ENCODE peak calls at places on chromosomes 12 and 14, in ten cellular contexts. Q is PC-9; W is cardiac muscle cell; Y is WERI-Rb-1; I is colonic mucosa; D is neural progenitor cell; G is GM23338; C is fibroblast of lung; J is CD4-positive, alpha-beta memory T cell; U is upper lobe of right lung. Z is an unnamed sample.

GRCh38 chr12:106847861-106848260 is 73.4 kb downstream of the RIC8B start:
- DNase-seq in G (no peak), Y (no peak), C (no peak), D (no peak), J (no peak), W (no peak), Q (no peak), U (no peak), I (no peak), Z (no peak)

GRCh38 chr12:63805704-63806672 is 26.3 kb downstream of the RXYLT1 start:
- DNase-seq in I (peak), Y (no peak), G (no peak), W (no peak), D (no peak), J (no peak), C (no peak), Q (peak), U (no peak), Z (no peak)

GRCh38 chr12:53221203-53222076 is 10.6 kb downstream of the RARG start:
- DNase-seq in Y (peak), G (peak), U (peak), J (no peak), D (peak), W (peak), Q (peak), I (peak), C (peak), Z (no peak)

GRCh38 chr12:54021432-54022013 is 6.7 kb upstream of the HOXC6 start:
- DNase-seq in Y (peak), G (peak), W (no peak), U (no peak), Q (no peak), J (no peak), D (peak), I (no peak), C (no peak), Z (no peak)

GRCh38 chr14:75170797-75171196 is 5.6 kb downstream of the TMED10 start:
- DNase-seq in G (no peak), D (no peak), W (peak), U (no peak), C (no peak), J (no peak), I (no peak), Q (no peak), Y (no peak), Z (no peak)

GRCh38 chr12:16350682-16351081 is 3.2 kb downstream of the MGST1 start:
- DNase-seq in Q (peak), U (peak), C (peak), D (peak), G (no peak), W (peak), J (no peak), I (no peak), Y (no peak), Z (peak)

GRCh38 chr12:14364583-14365271 is 755 bp upstream of the ATF7IP start:
- DNase-seq in C (no peak), I (no peak), W (no peak), D (no peak), U (no peak), Y (no peak), J (no peak), Q (no peak), G (no peak), Z (no peak)

GRCh38 chr12:47742253-47742825 is 16.3 kb downstream of the RAPGEF3 start:
- DNase-seq in I (peak), U (peak), J (peak), C (no peak), Q (no peak), Y (peak), D (peak), W (peak), G (peak), Z (no peak)

GRCh38 chr12:108686753-108687152 is 44.6 kb downstream of the CORO1C start:
- DNase-seq in C (no peak), Q (no peak), U (no peak), J (no peak), Y (no peak), D (no peak), G (no peak), W (no peak), I (no peak), Z (no peak)

GRCh38 chr14:61433169-61433568 is 111.8 kb downstream of the PRKCH start:
- DNase-seq in D (no peak), I (no peak), C (no peak), Y (no peak), U (no peak), W (no peak), Q (no peak), G (no peak), J (no peak), Z (no peak)

GRCh38 chr12:87518508-87518907 is 510.7 kb downstream of the C12orf50 start:
- DNase-seq in I (no peak), J (no peak), W (peak), Y (no peak), Q (no peak), C (peak), U (no peak), D (no peak), G (no peak), Z (no peak)

GRCh38 chr12:48681416-48681737 is 661 bp downstream of the KANSL2 start:
- DNase-seq in J (no peak), Y (no peak), U (no peak), G (no peak), W (peak), D (no peak), C (peak), Q (no peak), I (no peak), Z (no peak)

GRCh38 chr14:92546347-92547053 is 32.9 kb downstream of the RIN3 start:
- DNase-seq in J (no peak), Y (no peak), Q (no peak), U (no peak), C (peak), D (no peak), G (no peak), W (no peak), I (no peak), Z (no peak)
- H3K27ac ChIP-seq in J (no peak), Y (no peak), Q (peak), U (no peak), C (no peak), D (no peak), G (no peak), W (no peak), I (peak), Z (no peak)

GRCh38 chr12:4440187-4440941 is 5.3 kb downstream of the FGF6 start:
- DNase-seq in Q (no peak), G (peak), W (no peak), U (no peak), J (no peak), I (peak), Y (no peak), C (no peak), D (peak), Z (no peak)
- H3K27ac ChIP-seq in Q (no peak), G (peak), W (no peak), U (no peak), J (no peak), I (no peak), Y (no peak), C (no peak), D (no peak), Z (no peak)

GRCh38 chr12:50185975-50186663 is 18.9 kb upstream of the CERS5 start:
- DNase-seq in Q (no peak), C (peak), G (no peak), W (peak), I (no peak), J (no peak), D (no peak), Y (no peak), U (no peak), Z (no peak)

GRCh38 chr12:50187084-50187900 is 20.1 kb upstream of the CERS5 start:
- DNase-seq in D (no peak), W (peak), I (no peak), U (no peak), C (peak), Q (no peak), J (no peak), Y (no peak), G (no peak), Z (no peak)

GRCh38 chr12:50186667-50187066 is 19.5 kb upstream of the CERS5 start:
- DNase-seq in G (no peak), U (no peak), J (no peak), D (no peak), Y (no peak), C (peak), W (peak), Q (no peak), I (no peak), Z (no peak)

GRCh38 chr12:50184261-50184660 is 17.1 kb upstream of the CERS5 start:
- DNase-seq in C (no peak), J (no peak), W (no peak), G (no peak), I (peak), Y (no peak), U (no peak), D (no peak), Q (no peak), Z (no peak)

GRCh38 chr12:50185496-50185895 is 18.3 kb upstream of the CERS5 start:
- DNase-seq in D (no peak), I (no peak), C (peak), G (no peak), J (no peak), U (no peak), Y (no peak), W (no peak), Q (no peak), Z (no peak)
- H3K27ac ChIP-seq in D (no peak), I (no peak), C (no peak), G (peak), J (no peak), U (no peak), Y (no peak), W (no peak), Q (no peak), Z (peak)

DNA sequence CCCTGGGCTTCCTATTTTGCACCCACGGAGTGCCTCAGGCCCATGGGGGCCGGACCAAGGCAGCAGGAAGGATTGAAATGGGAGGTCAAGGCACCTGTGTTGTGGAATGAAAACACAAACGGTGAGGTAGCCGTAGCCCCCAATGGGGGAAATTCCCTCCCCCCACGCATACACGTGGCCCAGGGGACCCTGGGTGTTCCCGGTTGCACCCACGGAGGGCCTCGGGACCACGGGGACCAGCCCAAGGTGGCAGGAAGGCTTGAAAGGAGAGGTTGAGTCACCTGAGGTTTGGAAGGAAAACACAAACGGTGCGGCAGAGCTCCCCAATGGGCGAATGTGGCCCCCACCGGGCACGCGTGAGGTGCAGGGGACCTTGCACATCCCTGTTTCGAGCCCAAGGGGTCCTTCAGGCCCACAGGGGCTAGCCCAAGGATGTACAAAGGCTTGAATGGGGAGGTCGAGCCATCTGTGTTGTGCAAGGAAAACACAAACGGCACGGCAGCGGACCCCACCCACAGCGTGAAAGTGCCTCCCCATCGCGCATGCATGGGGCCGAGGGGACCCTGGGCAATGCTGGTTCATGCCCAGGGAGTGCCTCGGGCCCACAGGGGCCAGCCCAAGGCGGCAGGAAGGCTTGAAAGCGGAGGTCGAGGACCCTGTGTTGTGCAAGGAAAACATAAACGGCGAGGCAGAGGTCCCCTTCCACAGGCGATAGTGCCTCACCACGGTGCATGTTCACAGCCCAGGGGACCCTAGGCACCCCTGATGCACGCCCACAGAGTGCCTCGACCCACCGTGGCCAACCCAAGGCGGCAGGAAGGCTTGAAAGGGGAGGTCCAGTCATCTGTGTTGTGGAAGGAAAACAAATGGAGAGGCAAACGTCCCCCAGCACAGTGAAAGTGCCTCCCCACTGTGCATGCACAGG is 376.7 kb downstream of the ALG10 start:
- DNase-seq in Y (no peak), I (peak), J (no peak), W (no peak), C (no peak), U (peak), D (no peak), Q (no peak), G (no peak), Z (no peak)
- H3K27ac ChIP-seq in Y (no peak), I (no peak), J (no peak), W (no peak), C (no peak), U (no peak), D (no peak), Q (no peak), G (no peak), Z (no peak)

DNA sequence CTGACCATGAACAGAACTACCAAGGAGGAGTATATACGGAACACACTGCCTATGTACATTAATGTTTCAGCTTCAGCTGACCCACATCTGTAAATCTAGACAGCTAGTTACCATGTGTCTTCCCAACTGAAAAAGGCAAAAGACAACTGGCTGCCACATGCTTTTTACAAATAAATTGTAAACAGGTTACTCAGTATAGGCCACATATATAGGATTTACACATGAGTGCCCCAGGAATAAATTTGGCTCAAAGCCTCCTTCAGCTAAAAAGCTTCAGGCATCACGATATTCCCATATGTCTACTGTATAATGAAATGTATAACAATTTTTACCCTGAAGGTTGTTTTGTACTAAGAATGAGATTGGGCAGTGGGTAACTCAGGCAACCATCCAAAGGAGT is 175.9 kb upstream of the BMP4 start:
- DNase-seq in I (no peak), D (no peak), Y (no peak), C (no peak), J (no peak), Q (no peak), W (no peak), U (no peak), G (no peak), Z (no peak)
- H3K27ac ChIP-seq in I (no peak), D (no peak), Y (no peak), C (no peak), J (no peak), Q (no peak), W (no peak), U (no peak), G (no peak), Z (no peak)

GRCh38 chr12:126719886-126720666 is 1546.9 kb upstream of the TMEM132C start:
- DNase-seq in D (peak), U (no peak), G (no peak), J (no peak), W (no peak), Y (no peak), I (no peak), C (no peak), Q (no peak), Z (no peak)

GRCh38 chr12:126718365-126718764 is 1548.6 kb upstream of the TMEM132C start:
- DNase-seq in G (no peak), Q (no peak), J (no peak), I (no peak), D (no peak), Y (no peak), U (no peak), W (no peak), C (no peak), Z (no peak)
- H3K27ac ChIP-seq in G (no peak), Q (no peak), J (no peak), I (no peak), D (no peak), Y (no peak), U (no peak), W (no peak), C (no peak), Z (no peak)

Z was measured in epithelial cell of prostate.